ENCODE peak calls at places on chromosome 1, in seven cellular contexts. One of them, this sample, is unnamed.

GRCh38 chr1:12709696-12710095 is 6.2 kb upstream of the AADACL3 start:
- DNase-seq in SK-N-SH: no peak
- DNase-seq in HCT116: no peak
- DNase-seq in GM12878: no peak
- DNase-seq in K562: no peak
- DNase-seq in H1: no peak
- DNase-seq in HepG2: no peak
- DNase-seq in this sample: no peak

GRCh38 chr1:234840843-234841242 is 230.9 kb upstream of the IRF2BP2 start:
- DNase-seq in HepG2: no peak
- DNase-seq in GM12878: no peak
- DNase-seq in HCT116: no peak
- DNase-seq in H1: no peak
- DNase-seq in SK-N-SH: no peak
- DNase-seq in K562: peak
- DNase-seq in this sample: no peak

GRCh38 chr1:60874703-60875102 is 207.7 kb upstream of the NFIA start:
- DNase-seq in K562: peak
- DNase-seq in HCT116: peak
- DNase-seq in H1: no peak
- DNase-seq in SK-N-SH: no peak
- DNase-seq in GM12878: no peak
- DNase-seq in HepG2: no peak
- DNase-seq in this sample: peak

GRCh38 chr1:177948336-177948972 is 21.4 kb downstream of the SEC16B start:
- DNase-seq in HepG2: peak
- DNase-seq in SK-N-SH: peak
- DNase-seq in H1: peak
- DNase-seq in HCT116: peak
- DNase-seq in K562: peak
- DNase-seq in GM12878: no peak
- DNase-seq in this sample: peak

GRCh38 chr1:79004916-79005315 is 1.6 kb downstream of the ADGRL4 start:
- DNase-seq in HCT116: no peak
- DNase-seq in K562: no peak
- DNase-seq in GM12878: no peak
- DNase-seq in H1: no peak
- DNase-seq in HepG2: no peak
- DNase-seq in SK-N-SH: no peak
- DNase-seq in this sample: no peak

GRCh38 chr1:80448081-80448480 is 1352.7 kb upstream of the ADGRL2 start:
- DNase-seq in HepG2: no peak
- DNase-seq in SK-N-SH: no peak
- DNase-seq in GM12878: no peak
- DNase-seq in HCT116: no peak
- DNase-seq in K562: no peak
- DNase-seq in H1: no peak
- DNase-seq in this sample: no peak

GRCh38 chr1:114113801-114114750 is 39.6 kb downstream of the SYT6 start:
- DNase-seq in SK-N-SH: no peak
- DNase-seq in GM12878: no peak
- DNase-seq in HCT116: peak
- DNase-seq in K562: peak
- DNase-seq in HepG2: no peak
- DNase-seq in H1: no peak
- DNase-seq in this sample: no peak

GRCh38 chr1:62398377-62398776 is 38.5 kb upstream of the USP1 start:
- DNase-seq in HCT116: no peak
- DNase-seq in SK-N-SH: no peak
- DNase-seq in H1: no peak
- DNase-seq in GM12878: no peak
- DNase-seq in HepG2: no peak
- DNase-seq in K562: no peak
- DNase-seq in this sample: no peak

GRCh38 chr1:211332036-211332616 is 5.5 kb downstream of the TRAF5 start:
- DNase-seq in HepG2: no peak
- DNase-seq in K562: peak
- DNase-seq in SK-N-SH: peak
- DNase-seq in H1: no peak
- DNase-seq in HCT116: no peak
- DNase-seq in GM12878: no peak
- DNase-seq in this sample: no peak

GRCh38 chr1:228486596-228487335 is 416 bp upstream of the RNF187 start:
- DNase-seq in GM12878: peak
- DNase-seq in SK-N-SH: peak
- DNase-seq in H1: peak
- DNase-seq in HepG2: peak
- DNase-seq in HCT116: peak
- DNase-seq in K562: peak
- DNase-seq in this sample: peak

GRCh38 chr1:2277741-2278488 is 49.8 kb downstream of the SKI start:
- DNase-seq in SK-N-SH: no peak
- DNase-seq in H1: no peak
- DNase-seq in HCT116: no peak
- DNase-seq in GM12878: no peak
- DNase-seq in K562: no peak
- DNase-seq in HepG2: no peak
- DNase-seq in this sample: no peak

GRCh38 chr1:55695553-55695952 is 480.4 kb upstream of the USP24 start:
- DNase-seq in K562: no peak
- DNase-seq in SK-N-SH: no peak
- DNase-seq in H1: no peak
- DNase-seq in HCT116: no peak
- DNase-seq in HepG2: no peak
- DNase-seq in GM12878: no peak
- DNase-seq in this sample: no peak

GRCh38 chr1:22252248-22252647 is 109.4 kb upstream of the WNT4 start:
- DNase-seq in H1: no peak
- DNase-seq in HepG2: no peak
- DNase-seq in SK-N-SH: no peak
- DNase-seq in HCT116: no peak
- DNase-seq in GM12878: no peak
- DNase-seq in K562: no peak
- DNase-seq in this sample: no peak

GRCh38 chr1:22816063-22816775 is 105.6 kb downstream of the EPHB2 start:
- DNase-seq in H1: no peak
- DNase-seq in K562: no peak
- DNase-seq in HepG2: no peak
- DNase-seq in GM12878: no peak
- DNase-seq in SK-N-SH: no peak
- DNase-seq in HCT116: no peak
- DNase-seq in this sample: no peak

GRCh38 chr1:213724640-213725536 is 262.9 kb upstream of the PROX1 start:
- DNase-seq in HCT116: no peak
- DNase-seq in GM12878: no peak
- DNase-seq in HepG2: peak
- DNase-seq in K562: no peak
- DNase-seq in SK-N-SH: no peak
- DNase-seq in H1: no peak
- DNase-seq in this sample: peak

GRCh38 chr1:65371544-65371943 is 48.9 kb upstream of the LEPR start:
- DNase-seq in HepG2: no peak
- DNase-seq in HCT116: no peak
- DNase-seq in GM12878: no peak
- DNase-seq in K562: no peak
- DNase-seq in H1: no peak
- DNase-seq in SK-N-SH: no peak
- DNase-seq in this sample: no peak

GRCh38 chr1:30452925-30453324 is 270.5 kb downstream of the MATN1 start:
- DNase-seq in GM12878: no peak
- DNase-seq in SK-N-SH: no peak
- DNase-seq in K562: no peak
- DNase-seq in HepG2: no peak
- DNase-seq in HCT116: no peak
- DNase-seq in H1: no peak
- DNase-seq in this sample: no peak

GRCh38 chr1:119477710-119478109 is 29.3 kb upstream of the HSD3B1 start:
- DNase-seq in SK-N-SH: no peak
- DNase-seq in HCT116: no peak
- DNase-seq in H1: no peak
- DNase-seq in GM12878: no peak
- DNase-seq in HepG2: no peak
- DNase-seq in K562: no peak
- DNase-seq in this sample: no peak

GRCh38 chr1:57824535-57824934 is 400.7 kb upstream of the DAB1 start:
- DNase-seq in HCT116: no peak
- DNase-seq in K562: no peak
- DNase-seq in SK-N-SH: peak
- DNase-seq in H1: no peak
- DNase-seq in HepG2: no peak
- DNase-seq in GM12878: no peak
- DNase-seq in this sample: peak

GRCh38 chr1:225426395-225427248 is 1.2 kb downstream of the LBR start:
- DNase-seq in GM12878: no peak
- DNase-seq in HepG2: no peak
- DNase-seq in K562: peak
- DNase-seq in H1: no peak
- DNase-seq in HCT116: no peak
- DNase-seq in SK-N-SH: peak
- DNase-seq in this sample: peak

GRCh38 chr1:156640842-156641706 is 843 bp upstream of the BCAN start:
- DNase-seq in SK-N-SH: no peak
- DNase-seq in HCT116: no peak
- DNase-seq in K562: no peak
- DNase-seq in H1: no peak
- DNase-seq in GM12878: no peak
- DNase-seq in HepG2: no peak
- DNase-seq in this sample: no peak

GRCh38 chr1:156641761-156642264 is at the start of gene BCAN:
- DNase-seq in SK-N-SH: peak
- DNase-seq in K562: no peak
- DNase-seq in GM12878: no peak
- DNase-seq in HCT116: no peak
- DNase-seq in HepG2: no peak
- DNase-seq in H1: no peak
- DNase-seq in this sample: no peak

GRCh38 chr1:156639601-156640101 is 2.3 kb upstream of the BCAN start:
- DNase-seq in H1: no peak
- DNase-seq in GM12878: no peak
- DNase-seq in K562: no peak
- DNase-seq in HepG2: no peak
- DNase-seq in HCT116: no peak
- DNase-seq in SK-N-SH: peak
- DNase-seq in this sample: peak

GRCh38 chr1:156638189-156638588 is 3.7 kb upstream of the BCAN start:
- DNase-seq in GM12878: no peak
- DNase-seq in K562: no peak
- DNase-seq in HCT116: no peak
- DNase-seq in SK-N-SH: peak
- DNase-seq in H1: no peak
- DNase-seq in HepG2: no peak
- DNase-seq in this sample: no peak

GRCh38 chr1:156638596-156638995 is 3.3 kb upstream of the BCAN start:
- DNase-seq in H1: no peak
- DNase-seq in HepG2: no peak
- DNase-seq in HCT116: no peak
- DNase-seq in SK-N-SH: peak
- DNase-seq in GM12878: no peak
- DNase-seq in K562: no peak
- DNase-seq in this sample: no peak
- TF ChIP-seq JUND in H1: no peak
- TF ChIP-seq JUND in HepG2: no peak
- TF ChIP-seq JUND in HCT116: no peak
- TF ChIP-seq JUND in SK-N-SH: no peak
- TF ChIP-seq JUND in GM12878: no peak
- TF ChIP-seq JUND in K562: no peak
- TF ChIP-seq JUND in this sample: no peak

DNA sequence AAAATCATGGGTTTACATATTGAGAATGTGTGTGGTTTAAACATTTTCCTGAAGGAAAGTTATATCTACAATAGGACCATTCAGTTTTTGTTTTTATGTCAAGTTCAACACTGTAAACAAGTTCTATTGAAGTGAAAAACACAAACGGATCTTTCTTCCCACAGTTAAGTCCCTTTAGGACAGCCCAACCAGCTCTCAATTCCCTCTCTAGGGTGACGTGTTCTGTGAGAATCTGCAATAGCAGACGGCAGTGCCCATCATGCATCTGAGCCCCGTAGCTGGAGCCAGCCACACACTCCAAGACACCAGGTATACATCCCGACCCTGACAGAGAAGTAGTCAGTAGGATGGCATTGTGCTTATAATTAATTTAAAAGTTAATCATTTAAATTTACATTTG is 26.3 kb upstream of the IVNS1ABP start:
- DNase-seq in GM12878: no peak
- DNase-seq in H1: no peak
- DNase-seq in SK-N-SH: no peak
- DNase-seq in HepG2: no peak
- DNase-seq in K562: no peak
- DNase-seq in HCT116: no peak
- DNase-seq in this sample: no peak
- TF ChIP-seq JUND in GM12878: no peak
- TF ChIP-seq JUND in H1: no peak
- TF ChIP-seq JUND in SK-N-SH: no peak
- TF ChIP-seq JUND in HepG2: no peak
- TF ChIP-seq JUND in K562: no peak
- TF ChIP-seq JUND in HCT116: no peak
- TF ChIP-seq JUND in this sample: no peak

GRCh38 chr1:72623299-72623708 is 341.0 kb upstream of the NEGR1 start:
- DNase-seq in K562: no peak
- DNase-seq in H1: no peak
- DNase-seq in HepG2: peak
- DNase-seq in GM12878: peak
- DNase-seq in SK-N-SH: peak
- DNase-seq in HCT116: no peak
- DNase-seq in this sample: peak
- TF ChIP-seq JUND in K562: no peak
- TF ChIP-seq JUND in H1: no peak
- TF ChIP-seq JUND in HepG2: no peak
- TF ChIP-seq JUND in GM12878: no peak
- TF ChIP-seq JUND in SK-N-SH: no peak
- TF ChIP-seq JUND in HCT116: no peak
- TF ChIP-seq JUND in this sample: no peak

GRCh38 chr1:98205291-98206017 is 284.6 kb upstream of the DPYD start:
- DNase-seq in HepG2: no peak
- DNase-seq in SK-N-SH: no peak
- DNase-seq in GM12878: no peak
- DNase-seq in HCT116: no peak
- DNase-seq in H1: peak
- DNase-seq in K562: no peak
- DNase-seq in this sample: no peak

GRCh38 chr1:98211271-98211840 is 290.5 kb upstream of the DPYD start:
- DNase-seq in H1: no peak
- DNase-seq in HCT116: no peak
- DNase-seq in GM12878: no peak
- DNase-seq in SK-N-SH: no peak
- DNase-seq in K562: no peak
- DNase-seq in HepG2: no peak
- DNase-seq in this sample: no peak

GRCh38 chr1:98210563-98210962 is 289.7 kb upstream of the DPYD start:
- DNase-seq in H1: no peak
- DNase-seq in K562: no peak
- DNase-seq in HepG2: no peak
- DNase-seq in HCT116: no peak
- DNase-seq in GM12878: no peak
- DNase-seq in SK-N-SH: no peak
- DNase-seq in this sample: no peak

DNA sequence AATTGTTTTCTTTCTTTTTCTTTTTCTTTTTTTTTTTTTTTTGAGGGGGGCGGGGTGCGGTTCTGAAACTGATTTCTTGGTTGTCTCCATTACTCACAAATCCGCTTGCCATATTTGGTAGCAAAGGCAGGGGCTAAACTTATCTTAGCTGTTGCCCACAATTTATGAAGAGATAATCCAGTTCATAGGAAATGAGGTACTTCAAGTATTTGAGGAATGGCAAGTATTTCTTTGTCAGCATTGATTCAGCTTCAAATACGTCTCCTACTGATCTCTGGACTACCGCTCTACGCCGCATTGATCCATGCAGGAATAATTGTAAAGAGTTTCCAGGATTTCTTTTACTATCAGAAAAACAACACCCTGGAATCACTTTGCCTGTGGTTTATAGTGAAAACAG is 289.2 kb upstream of the DPYD start:
- DNase-seq in K562: no peak
- DNase-seq in GM12878: no peak
- DNase-seq in HCT116: no peak
- DNase-seq in H1: no peak
- DNase-seq in HepG2: peak
- DNase-seq in SK-N-SH: no peak
- DNase-seq in this sample: no peak
- TF ChIP-seq JUND in K562: no peak
- TF ChIP-seq JUND in GM12878: no peak
- TF ChIP-seq JUND in HCT116: no peak
- TF ChIP-seq JUND in H1: no peak
- TF ChIP-seq JUND in HepG2: no peak
- TF ChIP-seq JUND in SK-N-SH: peak
- TF ChIP-seq JUND in this sample: no peak